ENCODE peak calls at places on chromosomes 3 and 15, in six cellular contexts. P is Panc1, B is breast epithelium, Z is endothelial cell of umbilical vein, H is suprapubic skin, Q is stomach. M is an unnamed sample.

GRCh38 chr3:61117045-61117898 is 134.0 kb downstream of the FHIT start:
- DNase-seq in Z (no peak), H (no peak), P (no peak), B (no peak), Q (no peak), M (no peak)

GRCh38 chr3:130412991-130413390 is 67.5 kb downstream of the COL6A5 start:
- DNase-seq in H (no peak), Q (no peak), Z (no peak), B (no peak), P (no peak), M (no peak)

GRCh38 chr3:19427417-19428149 is 279.3 kb downstream of the KCNH8 start:
- DNase-seq in P (no peak), H (no peak), Q (no peak), Z (no peak), B (no peak), M (no peak)

GRCh38 chr15:89898628-89899302 is 5.0 kb upstream of the AP3S2 start:
- DNase-seq in B (no peak), H (no peak), Z (peak), Q (peak), P (peak), M (no peak)

GRCh38 chr3:196793224-196793623 is 53.6 kb downstream of the PAK2 start:
- DNase-seq in B (no peak), H (no peak), Z (peak), Q (no peak), P (peak), M (no peak)

GRCh38 chr3:99920530-99921376 is 103.1 kb downstream of the CMSS1 start:
- DNase-seq in H (peak), Z (peak), P (no peak), Q (peak), B (no peak), M (peak)

GRCh38 chr3:10783360-10784346 is 32.4 kb upstream of the SLC6A11 start:
- DNase-seq in B (no peak), Q (no peak), Z (peak), P (peak), H (no peak), M (no peak)

GRCh38 chr3:160618878-160619277 is 53.5 kb upstream of the KPNA4 start:
- DNase-seq in H (no peak), P (no peak), Z (no peak), B (no peak), Q (no peak), M (no peak)

GRCh38 chr3:128967748-128968147 is 26.1 kb downstream of the CFAP92 start:
- DNase-seq in Z (no peak), Q (no peak), B (no peak), P (no peak), H (no peak), M (no peak)

GRCh38 chr3:16203671-16204629 is 29.5 kb downstream of the GALNT15 start:
- DNase-seq in B (no peak), H (no peak), P (no peak), Q (no peak), Z (no peak), M (no peak)

GRCh38 chr3:51024765-51025681 is 350.3 kb downstream of the DOCK3 start:
- DNase-seq in Q (peak), P (no peak), H (no peak), B (peak), Z (no peak), M (no peak)

GRCh38 chr3:52238761-52239701 is at the start of gene TWF2:
- DNase-seq in B (peak), Q (peak), Z (peak), P (no peak), H (no peak), M (peak)

GRCh38 chr3:126530171-126531050 is 6.5 kb downstream of the CHST13 start:
- DNase-seq in P (no peak), H (no peak), Q (peak), Z (no peak), B (no peak), M (peak)

GRCh38 chr15:29393443-29393842 is 123.8 kb upstream of the NSMCE3 start:
- DNase-seq in P (no peak), B (no peak), Q (no peak), H (no peak), Z (no peak), M (no peak)

GRCh38 chr3:128487813-128488635 is 5.0 kb downstream of the GATA2 start:
- DNase-seq in B (peak), H (no peak), Z (peak), Q (peak), P (no peak), M (peak)

GRCh38 chr3:166531730-166532129 is 694.5 kb upstream of the BCHE start:
- DNase-seq in H (no peak), Q (no peak), B (no peak), Z (no peak), P (no peak), M (no peak)

GRCh38 chr3:45034612-45035252 is 8.6 kb downstream of the CLEC3B start:
- DNase-seq in P (no peak), H (peak), Z (no peak), Q (peak), B (peak), M (peak)

GRCh38 chr3:117756580-117756979 is 1047.0 kb downstream of the TUSC7 start:
- DNase-seq in Q (no peak), P (no peak), Z (no peak), H (no peak), B (no peak), M (no peak)

GRCh38 chr3:171320721-171321120 is 139.5 kb downstream of the TNIK start:
- DNase-seq in Z (no peak), Q (no peak), P (no peak), H (no peak), B (no peak), M (peak)

GRCh38 chr15:25933456-25934158 is 70.5 kb upstream of the ATP10A start:
- DNase-seq in H (no peak), P (peak), Q (peak), B (peak), Z (no peak), M (peak)

GRCh38 chr3:139127101-139127500 is 82.4 kb upstream of the PRR23C start:
- DNase-seq in P (no peak), H (no peak), Q (no peak), B (no peak), Z (no peak), M (no peak)

DNA sequence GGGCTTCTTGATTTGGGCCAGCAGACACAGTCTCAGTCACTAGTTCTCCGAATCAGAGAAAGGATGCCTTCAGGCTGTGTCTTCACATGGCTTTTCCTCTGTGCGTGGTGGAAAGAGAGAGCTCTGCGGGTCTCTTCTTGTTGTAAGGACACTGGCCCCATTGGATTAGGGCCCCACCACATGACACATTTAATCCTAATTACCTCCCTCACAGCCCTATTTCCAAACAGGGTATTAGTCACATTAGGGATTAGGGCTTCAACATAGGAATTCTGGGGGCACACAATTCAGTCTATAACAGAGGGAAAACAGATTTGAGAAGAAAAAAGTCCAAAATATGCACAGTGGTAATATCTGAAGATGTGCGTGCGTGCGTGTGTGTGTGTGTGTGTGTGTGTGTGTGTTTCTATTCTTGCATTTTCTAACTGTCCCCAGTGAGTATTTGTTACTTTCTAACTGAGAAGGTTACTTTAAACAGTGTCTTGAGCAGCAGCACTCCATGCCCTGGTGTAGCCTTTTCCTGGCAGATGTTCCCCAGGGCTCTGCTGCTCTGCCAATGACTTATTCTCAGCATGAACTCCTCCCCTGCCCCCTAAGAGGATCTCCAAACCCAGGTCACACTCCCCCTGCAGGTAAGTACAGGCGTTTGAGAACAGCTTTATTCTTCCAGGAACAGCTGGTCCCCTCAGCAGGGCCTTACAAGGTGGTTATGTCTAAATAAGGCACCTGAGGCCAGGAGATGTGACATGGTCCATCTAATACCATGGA is 72.9 kb downstream of the RPL39L start:
- DNase-seq in Q (no peak), H (no peak), Z (peak), P (no peak), B (no peak), M (no peak)
- TF ChIP-seq POLR2AphosphoS5 in Q (no peak), H (no peak), Z (no peak), P (no peak), B (no peak), M (no peak)

DNA sequence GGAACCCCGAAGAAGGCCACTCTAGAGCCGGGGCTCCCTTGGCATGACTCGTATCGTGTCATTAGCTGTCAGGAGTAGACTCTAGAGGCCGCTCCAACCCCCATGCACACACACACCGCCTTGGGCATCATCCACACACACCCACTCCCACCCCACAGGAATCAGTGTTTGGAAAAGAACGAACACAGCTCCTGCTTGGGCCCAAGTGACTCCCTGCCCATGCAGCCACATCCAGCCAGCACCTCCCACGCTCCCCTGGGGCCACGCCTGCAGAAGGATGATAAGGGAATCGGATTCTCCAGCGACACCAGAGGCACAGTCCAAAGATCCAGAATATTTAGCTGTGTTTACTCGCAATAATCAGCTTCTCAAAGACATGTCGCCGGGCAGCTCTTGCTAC is 221.7 kb downstream of the TLE3 start:
- DNase-seq in Z (no peak), P (no peak), H (no peak), Q (no peak), B (no peak), M (no peak)
- TF ChIP-seq POLR2AphosphoS5 in Z (no peak), P (no peak), H (no peak), Q (no peak), B (no peak), M (no peak)

GRCh38 chr3:169699536-169700050 is 36.1 kb upstream of the MECOM start:
- DNase-seq in H (no peak), P (no peak), Q (no peak), B (no peak), Z (peak), M (peak)
- TF ChIP-seq POLR2AphosphoS5 in H (no peak), P (no peak), Q (no peak), B (peak), Z (no peak), M (peak)

GRCh38 chr3:56118968-56119367 is 349.3 kb downstream of the ERC2 start:
- DNase-seq in H (no peak), B (no peak), P (no peak), Z (no peak), Q (no peak), M (no peak)

GRCh38 chr3:56115698-56116097 is 352.6 kb downstream of the ERC2 start:
- DNase-seq in P (no peak), Q (no peak), Z (no peak), B (no peak), H (no peak), M (no peak)

GRCh38 chr3:56123487-56123886 is 344.8 kb downstream of the ERC2 start:
- DNase-seq in H (no peak), Z (no peak), P (no peak), B (no peak), Q (no peak), M (no peak)

GRCh38 chr3:56122911-56123310 is 345.4 kb downstream of the ERC2 start:
- DNase-seq in P (no peak), Z (no peak), Q (no peak), H (no peak), B (no peak), M (no peak)

GRCh38 chr3:56119575-56120349 is 348.5 kb downstream of the ERC2 start:
- DNase-seq in B (no peak), H (peak), Z (no peak), P (no peak), Q (no peak), M (peak)
- TF ChIP-seq POLR2AphosphoS5 in B (no peak), H (no peak), Z (no peak), P (no peak), Q (no peak), M (peak)

GRCh38 chr3:132083583-132084372 is 49.0 kb upstream of the CPNE4 start:
- DNase-seq in Z (peak), Q (no peak), B (no peak), P (no peak), H (no peak), M (no peak)

GRCh38 chr3:132087356-132087755 is 52.5 kb upstream of the CPNE4 start:
- DNase-seq in Z (no peak), Q (no peak), P (no peak), B (no peak), H (no peak), M (no peak)

GRCh38 chr3:132088291-132088690 is 53.5 kb upstream of the CPNE4 start:
- DNase-seq in B (no peak), Z (no peak), H (no peak), Q (no peak), P (no peak), M (no peak)

GRCh38 chr3:132083159-132083558 is 48.3 kb upstream of the CPNE4 start:
- DNase-seq in P (no peak), B (no peak), H (no peak), Z (no peak), Q (no peak), M (no peak)

GRCh38 chr3:132084982-132085381 is 50.2 kb upstream of the CPNE4 start:
- DNase-seq in Z (no peak), P (no peak), B (no peak), Q (no peak), H (no peak), M (no peak)
- TF ChIP-seq POLR2AphosphoS5 in Z (no peak), P (no peak), B (no peak), Q (no peak), H (no peak), M (no peak)

GRCh38 chr15:70509282-70510272 is 253.8 kb downstream of the UACA start:
- DNase-seq in H (no peak), Q (no peak), P (no peak), Z (no peak), B (no peak), M (no peak)

GRCh38 chr15:70505971-70506887 is 257.1 kb downstream of the UACA start:
- DNase-seq in Z (no peak), Q (no peak), P (no peak), H (no peak), B (no peak), M (no peak)

GRCh38 chr15:70505411-70505919 is 257.9 kb downstream of the UACA start:
- DNase-seq in P (peak), B (peak), H (no peak), Z (peak), Q (no peak), M (no peak)

GRCh38 chr15:70508561-70509281 is 254.6 kb downstream of the UACA start:
- DNase-seq in B (no peak), P (peak), Q (no peak), H (no peak), Z (peak), M (no peak)

DNA sequence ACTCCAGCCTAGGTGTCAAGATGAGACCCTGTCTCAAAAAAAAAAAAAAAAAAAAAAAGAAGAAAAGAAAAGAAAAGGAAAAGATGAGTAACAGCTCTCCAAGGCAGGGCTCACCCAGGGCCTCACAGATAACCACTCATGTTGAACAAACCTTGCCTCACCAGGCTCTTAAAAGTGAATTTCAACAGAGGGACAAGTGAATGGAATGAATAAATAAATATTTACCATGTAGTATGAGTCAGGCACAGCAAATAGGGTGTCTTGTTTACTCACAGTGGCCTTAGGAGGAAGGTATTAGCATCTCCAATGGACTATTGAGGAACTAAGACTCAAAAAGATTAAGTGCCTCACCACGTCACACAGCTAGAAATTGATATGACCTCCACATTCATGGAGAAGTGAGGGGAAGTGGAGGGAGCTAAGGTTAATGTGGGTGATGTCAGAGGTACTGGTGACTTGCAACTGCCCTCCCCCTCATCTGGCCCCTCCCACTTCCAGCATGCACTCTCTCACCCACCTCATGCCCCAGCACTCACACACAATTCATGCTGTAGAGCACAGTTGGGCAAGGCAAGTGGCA is 255.5 kb downstream of the UACA start:
- DNase-seq in B (no peak), Q (peak), P (peak), H (no peak), Z (peak), M (no peak)
- TF ChIP-seq POLR2AphosphoS5 in B (no peak), Q (peak), P (peak), H (no peak), Z (no peak), M (no peak)

M was measured in sigmoid colon.